ENCODE peak calls at places on chromosome 1, in four cellular contexts. M is uterus, J is body of pancreas, O is ovary. B is an unnamed sample.

GRCh38 chr1:11735854-11736745 is at the start of gene AGTRAP:
- DNase-seq in M (peak; percentile 97), O (peak; percentile 98), J (peak; percentile 96), B (peak; percentile 43)

GRCh38 chr1:73593379-73593778 is 604.6 kb downstream of the LRRIQ3 start:
- DNase-seq in O (no peak), J (peak; percentile 22), M (no peak), B (no peak)

GRCh38 chr1:10074059-10074854 is 41.5 kb downstream of the UBE4B start:
- DNase-seq in O (peak; percentile 45), M (peak; percentile 47), J (no peak), B (peak; percentile 86)

GRCh38 chr1:214505134-214505533 is 46.3 kb downstream of the PTPN14 start:
- DNase-seq in M (no peak), J (no peak), O (no peak), B (no peak)

GRCh38 chr1:201084171-201084766 is 28.0 kb downstream of the CACNA1S start:
- DNase-seq in O (no peak), J (no peak), M (no peak), B (no peak)

GRCh38 chr1:15833069-15833679 is 14.3 kb upstream of the SPEN start:
- DNase-seq in O (peak; percentile 72), J (peak; percentile 21), M (peak; percentile 59), B (no peak)

GRCh38 chr1:40058453-40059291 is 18.1 kb downstream of the CAP1 start:
- DNase-seq in J (no peak), O (no peak), M (no peak), B (no peak)

GRCh38 chr1:1026599-1027413 is 6.9 kb downstream of the AGRN start:
- DNase-seq in J (no peak), O (no peak), M (no peak), B (no peak)

GRCh38 chr1:162475089-162475488 is 22.5 kb upstream of the UHMK1 start:
- DNase-seq in O (no peak), J (no peak), M (no peak), B (no peak)

GRCh38 chr1:63537940-63538339 is 14.6 kb downstream of the EFCAB7 start:
- DNase-seq in J (no peak), O (no peak), M (no peak), B (no peak)

GRCh38 chr1:240244968-240245628 is 153.4 kb downstream of the FMN2 start:
- DNase-seq in M (no peak), O (no peak), J (no peak), B (peak; percentile 79)

DNA sequence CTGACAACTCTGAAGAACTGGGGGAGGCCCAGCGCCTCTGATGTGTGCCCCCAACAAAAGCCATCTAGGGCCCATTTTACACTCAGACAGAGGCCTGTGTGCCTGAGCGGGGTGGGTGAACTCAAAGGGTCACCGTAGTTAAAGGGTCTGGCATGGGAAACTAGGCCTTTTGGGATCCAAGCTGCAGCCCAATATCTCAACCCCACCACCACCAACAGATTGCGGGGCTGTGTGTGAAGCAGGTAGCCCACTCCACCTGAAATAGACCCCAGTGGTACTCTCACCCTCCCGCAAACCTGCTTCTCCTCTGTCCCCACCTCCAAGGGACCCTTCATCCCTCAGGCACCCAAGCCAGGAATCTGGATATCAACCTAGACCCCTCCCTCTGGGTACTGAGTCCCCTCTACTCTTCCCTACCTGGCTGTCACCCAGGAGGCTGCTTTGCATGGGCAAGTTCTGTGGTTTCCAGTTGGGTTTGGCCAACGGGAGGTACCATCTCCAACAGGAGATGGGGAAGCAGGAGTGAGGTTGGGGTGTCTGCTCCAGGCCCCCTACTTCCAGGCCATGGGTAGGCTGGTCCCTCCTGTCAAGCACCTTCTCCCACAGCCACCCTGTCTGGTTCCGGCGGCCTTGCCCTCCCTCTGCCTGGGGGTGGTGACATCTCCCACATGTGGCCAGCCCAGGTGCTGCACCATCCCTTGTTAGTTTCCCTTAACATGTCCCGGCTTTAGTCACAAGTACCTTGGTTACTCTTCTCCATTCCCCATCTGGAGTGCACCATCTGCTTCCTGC is 35.2 kb upstream of the LRP8 start:
- DNase-seq in O (peak; percentile 12), M (peak; percentile 7), J (peak; percentile 4), B (no peak)
- TF ChIP-seq CTCF in O (no peak), M (no peak), J (no peak), B (no peak)

GRCh38 chr1:43550598-43551246 is 20.0 kb downstream of the PTPRF start:
- DNase-seq in M (no peak), O (no peak), J (peak; percentile 35), B (no peak)
- H3K4me3 ChIP-seq in M (peak overlapping the region; percentile 19), O (peak overlapping the region; percentile 22), J (no peak overlapping the region), B (no peak overlapping the region)

DNA sequence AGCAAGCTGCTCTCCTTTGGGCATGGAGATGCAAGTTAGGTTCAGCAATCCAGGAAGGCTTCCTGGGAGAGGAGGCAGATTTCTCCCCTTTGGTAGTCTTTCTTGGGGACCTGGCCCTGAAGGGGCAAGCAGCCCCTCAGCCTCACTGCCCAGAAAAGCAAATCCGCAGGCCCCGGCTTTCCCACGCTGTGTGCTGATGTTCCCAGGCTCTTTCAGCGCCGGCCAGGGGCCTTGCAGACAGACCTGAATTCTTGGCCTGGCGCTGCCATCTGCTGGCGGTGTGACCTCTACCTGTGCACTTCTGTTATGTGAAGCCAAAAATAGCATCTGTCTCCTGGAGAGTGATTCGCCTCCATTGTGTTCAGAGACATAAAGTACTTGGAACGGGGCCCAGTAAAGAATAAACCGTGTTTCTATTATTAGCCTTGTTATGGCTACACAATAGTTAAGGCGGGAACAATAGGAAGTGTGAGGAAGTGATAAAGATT is 64.8 kb downstream of the ALPL start:
- DNase-seq in O (peak; percentile 79), M (peak; percentile 33), J (peak; percentile 73), B (no peak)
- TF ChIP-seq CTCF in O (peak; percentile 15), M (no peak), J (peak; percentile 40), B (peak; percentile 77)

GRCh38 chr1:246577720-246578106 is 11.5 kb downstream of the CNST start:
- DNase-seq in O (no peak), J (no peak), M (no peak), B (no peak)
- H3K4me3 ChIP-seq in O (no peak overlapping the region), J (no peak overlapping the region), M (no peak overlapping the region), B (no peak overlapping the region)

GRCh38 chr1:102852583-102852982 is 255.7 kb downstream of the COL11A1 start:
- DNase-seq in M (no peak), O (no peak), J (no peak), B (no peak)
- TF ChIP-seq CTCF in M (no peak), O (no peak), J (no peak), B (peak; percentile 42)

GRCh38 chr1:43531906-43532584 is 1.4 kb downstream of the PTPRF start:
- DNase-seq in J (no peak), M (no peak), O (no peak), B (no peak)
- H3K4me3 ChIP-seq in J (peak overlapping the region; percentile 25), M (peak overlapping the region; percentile 68), O (peak overlapping the region; percentile 95), B (peak overlapping the region; percentile 86)